ENCODE peak calls at places on chromosomes 1 and 21, in five cellular contexts. H is neural progenitor cell, Z is epithelial cell of proximal tubule, K is GM12865, U is fibroblast of lung. E is an unnamed sample.

GRCh38 chr1:243354511-243355153 is 98.8 kb downstream of the SDCCAG8 start:
- DNase-seq in Z (no peak), U (peak; percentile 20), H (no peak), K (peak; percentile 10), E (no peak)

GRCh38 chr21:45169001-45169400 is 94.6 kb downstream of the ADARB1 start:
- DNase-seq in Z (no peak), H (no peak), U (no peak), K (no peak), E (no peak)

GRCh38 chr21:41957991-41958766 is 4.4 kb upstream of the C2CD2 start:
- DNase-seq in H (no peak), Z (peak; percentile 74), K (no peak), U (peak; percentile 94), E (peak; percentile 55)

GRCh38 chr1:159040893-159041724 is 31.4 kb downstream of the IFI16 start:
- DNase-seq in U (no peak), Z (no peak), H (no peak), K (no peak), E (no peak)

GRCh38 chr1:72606216-72606615 is 323.9 kb upstream of the NEGR1 start:
- DNase-seq in K (no peak), H (peak; percentile 4), U (no peak), Z (no peak), E (no peak)

GRCh38 chr21:44920694-44921604 is at the start of gene ITGB2:
- DNase-seq in Z (no peak), H (no peak), U (no peak), K (peak; percentile 78), E (no peak)

GRCh38 chr1:94778808-94779207 is 41.3 kb upstream of the SLC44A3 start:
- DNase-seq in K (no peak), Z (no peak), U (peak; percentile 45), H (no peak), E (no peak)

GRCh38 chr1:17654519-17654918 is 100.6 kb upstream of the ACTL8 start:
- DNase-seq in Z (no peak), K (no peak), U (no peak), H (no peak), E (no peak)

GRCh38 chr1:154178006-154178405 is 13.9 kb downstream of the TPM3 start:
- DNase-seq in K (no peak), H (no peak), Z (no peak), U (peak; percentile 34), E (no peak)

GRCh38 chr1:165631403-165632151 is 543 bp downstream of the MGST3 start:
- DNase-seq in K (peak; percentile 65), U (peak; percentile 91), H (peak; percentile 70), Z (peak; percentile 62), E (peak; percentile 49)

GRCh38 chr1:210259496-210259895 is 26.9 kb downstream of the SERTAD4 start:
- DNase-seq in H (peak; percentile 47), U (peak; percentile 96), K (no peak), Z (no peak), E (no peak)

GRCh38 chr1:65510961-65511360 is 90.5 kb downstream of the LEPR start:
- DNase-seq in U (no peak), Z (no peak), H (no peak), K (no peak), E (no peak)

GRCh38 chr1:12184008-12184681 is 17.4 kb downstream of the TNFRSF1B start:
- DNase-seq in H (peak; percentile 61), Z (peak; percentile 19), U (peak; percentile 65), K (no peak), E (peak; percentile 23)

GRCh38 chr1:192702212-192702993 is 66.5 kb downstream of the RGS13 start:
- DNase-seq in H (no peak), K (no peak), Z (no peak), U (peak; percentile 88), E (peak; percentile 64)

GRCh38 chr1:214496126-214496525 is 55.3 kb downstream of the PTPN14 start:
- DNase-seq in K (no peak), Z (no peak), H (no peak), U (no peak), E (no peak)

GRCh38 chr1:17010601-17011438 is 908 bp downstream of the ATP13A2 start:
- DNase-seq in U (peak; percentile 33), H (peak; percentile 23), K (peak; percentile 33), Z (no peak), E (no peak)

GRCh38 chr1:32991386-32991785 is 26.8 kb upstream of the RNF19B start:
- DNase-seq in Z (no peak), K (no peak), U (no peak), H (no peak), E (no peak)

GRCh38 chr1:64537942-64538341 is 68.0 kb downstream of the CACHD1 start:
- DNase-seq in U (no peak), H (no peak), Z (no peak), K (no peak), E (no peak)

GRCh38 chr1:216917039-216917438 is 193.8 kb upstream of the ESRRG start:
- DNase-seq in Z (no peak), U (no peak), H (no peak), K (no peak), E (no peak)

GRCh38 chr1:8015809-8016165 is 10.3 kb downstream of the ERRFI1 start:
- DNase-seq in Z (no peak), U (peak; percentile 68), K (no peak), H (no peak), E (no peak)

GRCh38 chr1:224851850-224852261 is 77.6 kb upstream of the DNAH14 start:
- DNase-seq in H (no peak), U (no peak), K (no peak), Z (no peak), E (no peak)

GRCh38 chr1:178037510-178038253 is 56.2 kb upstream of the RASAL2 start:
- DNase-seq in Z (no peak), U (peak; percentile 77), K (no peak), H (peak; percentile 78), E (no peak)

GRCh38 chr1:223022641-223023473 is 120.2 kb downstream of the TLR5 start:
- DNase-seq in U (no peak), H (peak; percentile 91), K (no peak), Z (no peak), E (no peak)

GRCh38 chr1:26986658-26987057 is 6.8 kb upstream of the TRNP1 start:
- DNase-seq in U (no peak), H (no peak), Z (no peak), K (no peak), E (no peak)

GRCh38 chr1:151942882-151943281 is 33.6 kb upstream of the THEM4 start:
- DNase-seq in H (no peak), K (no peak), U (peak; percentile 63), Z (peak; percentile 68), E (no peak)

GRCh38 chr1:201095581-201096531 is 16.4 kb downstream of the CACNA1S start:
- DNase-seq in K (peak; percentile 24), H (no peak), U (peak; percentile 4), Z (no peak), E (no peak)

GRCh38 chr1:165686121-165686970 is 12.0 kb downstream of the ALDH9A1 start:
- DNase-seq in H (peak; percentile 27), K (peak; percentile 35), Z (no peak), U (no peak), E (no peak)

GRCh38 chr1:236888903-236889302 is 93.8 kb downstream of the MTR start:
- DNase-seq in Z (no peak), K (no peak), U (no peak), H (no peak), E (no peak)

GRCh38 chr1:43304287-43304615 is 3.5 kb downstream of the TIE1 start:
- DNase-seq in Z (no peak), U (no peak), K (no peak), H (no peak), E (no peak)

GRCh38 chr1:155934933-155935590 is 849 bp upstream of the KHDC4 start:
- DNase-seq in Z (peak; percentile 78), U (no peak), H (no peak), K (no peak), E (no peak)

GRCh38 chr1:179034720-179035119 is 9.0 kb downstream of the FAM20B start:
- DNase-seq in Z (no peak), K (peak; percentile 81), U (peak; percentile 55), H (no peak), E (peak; percentile 58)

DNA sequence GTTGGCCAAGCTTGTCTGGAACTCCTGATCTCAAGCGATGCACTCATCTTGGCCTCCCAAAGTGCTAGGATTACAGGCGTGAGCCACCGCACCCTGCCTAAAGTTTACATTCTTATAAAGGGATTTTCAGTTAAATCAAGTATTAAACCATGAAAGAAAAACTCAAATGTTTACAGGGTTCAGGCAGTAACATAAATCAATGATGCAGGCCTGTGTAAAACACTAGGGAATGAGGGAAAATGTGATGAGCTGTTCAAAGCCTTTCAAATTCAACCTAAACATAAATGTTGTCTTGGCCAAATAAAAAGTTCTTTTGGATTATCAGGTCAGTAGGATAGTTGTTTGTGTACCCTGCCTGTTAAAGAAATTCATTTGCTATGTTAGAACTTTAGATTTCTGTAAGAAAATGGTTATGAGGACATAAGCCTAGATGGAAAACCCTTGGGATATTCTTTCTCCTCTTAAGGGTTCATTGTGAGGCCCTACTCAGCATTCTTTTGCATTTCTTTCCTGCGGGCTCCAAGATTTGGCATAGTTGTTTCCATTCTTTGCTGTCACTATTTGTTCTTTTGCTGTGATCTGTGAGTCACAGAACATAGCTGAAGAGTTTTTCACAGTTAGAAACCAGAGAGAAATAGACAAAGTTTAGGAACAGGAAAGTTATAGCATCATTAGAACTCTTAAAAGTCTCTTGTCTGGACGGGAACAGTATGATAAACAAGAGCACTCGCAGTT is 8.9 kb upstream of the ZRANB2 start:
- DNase-seq in H (no peak), Z (no peak), K (no peak), U (peak; percentile 83), E (peak; percentile 40)
- H3K4me3 ChIP-seq in H (no peak overlapping the region), Z (no peak overlapping the region), K (no peak overlapping the region), U (no peak overlapping the region), E (no peak overlapping the region)

GRCh38 chr1:52037909-52038308 is 4.3 kb upstream of the KTI12 start:
- DNase-seq in H (no peak), U (no peak), Z (no peak), K (no peak), E (no peak)

GRCh38 chr1:52034050-52034384 is 407 bp upstream of the KTI12 start:
- DNase-seq in Z (no peak), K (no peak), H (no peak), U (no peak), E (no peak)

GRCh38 chr1:52033190-52034049 is at the start of gene KTI12:
- DNase-seq in K (peak; percentile 94), U (peak; percentile 93), H (peak; percentile 89), Z (no peak), E (peak; percentile 51)

GRCh38 chr1:52041551-52042185 is 8.1 kb upstream of the KTI12 start:
- DNase-seq in K (no peak), Z (no peak), H (no peak), U (no peak), E (no peak)

GRCh38 chr1:52037402-52037814 is 3.8 kb upstream of the KTI12 start:
- DNase-seq in K (no peak), H (no peak), Z (no peak), U (no peak), E (no peak)
- TF ChIP-seq CTCF in K (no peak), H (no peak), Z (no peak), U (no peak), E (no peak)

GRCh38 chr1:56541408-56541807 is 38.0 kb downstream of the PLPP3 start:
- DNase-seq in K (no peak), H (no peak), U (no peak), Z (no peak), E (no peak)
- H3K4me3 ChIP-seq in K (no peak overlapping the region), H (no peak overlapping the region), U (no peak overlapping the region), Z (no peak overlapping the region), E (no peak overlapping the region)

DNA sequence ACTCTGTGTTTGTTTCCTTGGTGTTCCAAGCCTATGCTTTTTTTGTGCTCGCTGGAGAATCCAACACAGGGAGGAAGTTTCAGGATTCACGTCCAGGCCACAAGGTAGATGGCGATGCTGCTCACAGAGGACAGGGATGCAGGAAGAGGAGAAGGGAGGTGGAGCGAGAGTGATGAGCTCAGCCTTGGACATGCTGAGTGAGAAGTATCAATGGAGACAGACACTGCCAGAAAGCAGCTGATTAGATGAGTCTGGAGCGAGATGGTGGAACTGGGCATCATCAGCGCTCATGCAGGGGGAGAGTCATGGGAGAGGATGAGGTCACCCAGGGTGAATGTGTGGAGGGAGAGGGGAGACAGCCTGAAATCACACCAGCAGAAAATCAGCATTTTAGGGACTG is 110.0 kb downstream of the GLUL start:
- DNase-seq in U (no peak), Z (no peak), K (no peak), H (no peak), E (no peak)
- TF ChIP-seq CTCF in U (no peak), Z (no peak), K (no peak), H (no peak), E (no peak)

E was measured in AG04449.